ENCODE peak calls at places on chromosomes 5 and 9, in four cellular contexts. U is myocyte, H is astrocyte of the cerebellum, J is astrocyte of the spinal cord. B is an unnamed sample.

GRCh38 chr9:8429768-8430167 is 630.2 kb upstream of the DMAC1 start:
- DNase-seq in U (no peak), H (no peak), J (no peak), B (no peak)

GRCh38 chr9:26723486-26723885 is 169.1 kb downstream of the CAAP1 start:
- DNase-seq in U (peak; percentile 54), H (no peak), J (peak; percentile 5), B (no peak)

GRCh38 chr5:134508521-134509195 is 16.8 kb upstream of the JADE2 start:
- DNase-seq in U (no peak), H (no peak), J (no peak), B (no peak)

GRCh38 chr9:135611142-135611874 is 28.0 kb downstream of the GLT6D1 start:
- DNase-seq in U (no peak), H (no peak), J (no peak), B (no peak)

GRCh38 chr5:132471944-132472343 is 18.6 kb downstream of the IRF1 start:
- DNase-seq in U (no peak), H (no peak), J (no peak), B (no peak)

GRCh38 chr5:76457685-76458491 is 54.8 kb downstream of the IQGAP2 start:
- DNase-seq in U (no peak), H (no peak), J (no peak), B (no peak)

GRCh38 chr5:132635873-132636272 is 22.1 kb upstream of the IL13 start:
- DNase-seq in U (no peak), H (no peak), J (no peak), B (no peak)

GRCh38 chr9:30065888-30066287 is 2318.6 kb upstream of the ACO1 start:
- DNase-seq in U (peak; percentile 4), H (no peak), J (no peak), B (no peak)

GRCh38 chr9:95574176-95574575 is 57.4 kb upstream of the PTCH1 start:
- DNase-seq in U (no peak), H (no peak), J (no peak), B (no peak)

GRCh38 chr9:6049798-6050197 is 34.4 kb upstream of the RANBP6 start:
- DNase-seq in U (peak; percentile 6), H (no peak), J (no peak), B (no peak)

GRCh38 chr5:81241001-81241400 is 7.9 kb downstream of the CKMT2 start:
- DNase-seq in U (no peak), H (no peak), J (no peak), B (no peak)

GRCh38 chr5:43484049-43484849 is 584 bp upstream of the TMEM267 start:
- DNase-seq in U (peak; percentile 89), H (peak; percentile 55), J (peak; percentile 88), B (peak; percentile 43)

GRCh38 chr5:173907686-173908371 is 19.7 kb downstream of the CPEB4 start:
- DNase-seq in U (peak; percentile 78), H (no peak), J (no peak), B (peak; percentile 18)

GRCh38 chr5:137995077-137995746 is 37.7 kb downstream of the FAM13B start:
- DNase-seq in U (peak; percentile 31), H (peak; percentile 63), J (peak; percentile 57), B (no peak)

GRCh38 chr9:130688070-130688469 is 5.5 kb upstream of the EXOSC2 start:
- DNase-seq in U (no peak), H (no peak), J (no peak), B (no peak)

GRCh38 chr9:12972608-12973589 is 198.1 kb downstream of the LURAP1L start:
- DNase-seq in U (peak; percentile 46), H (peak; percentile 22), J (peak; percentile 52), B (no peak)

GRCh38 chr9:105332471-105332870 is 88.0 kb downstream of the SLC44A1 start:
- DNase-seq in U (no peak), H (no peak), J (no peak), B (no peak)

GRCh38 chr5:139378941-139379361 is 4.1 kb downstream of the SLC23A1 start:
- DNase-seq in U (no peak), H (no peak), J (no peak), B (no peak)

GRCh38 chr9:37311938-37312730 is 110.4 kb upstream of the GRHPR start:
- DNase-seq in U (no peak), H (peak; percentile 55), J (peak; percentile 69), B (no peak)

GRCh38 chr5:15645776-15646175 is 145.8 kb downstream of the FBXL7 start:
- DNase-seq in U (peak; percentile 79), H (no peak), J (no peak), B (no peak)

GRCh38 chr9:108889649-108890067 is 27.6 kb downstream of the ACTL7A start:
- DNase-seq in U (peak; percentile 48), H (peak; percentile 38), J (peak; percentile 37), B (no peak)

GRCh38 chr5:32869216-32869615 is 158.1 kb downstream of the NPR3 start:
- DNase-seq in U (no peak), H (peak; percentile 62), J (peak; percentile 42), B (no peak)

GRCh38 chr9:36398745-36399144 is 1.3 kb downstream of the RNF38 start:
- DNase-seq in U (peak; percentile 51), H (no peak), J (peak; percentile 35), B (no peak)